ENCODE peak calls at places on chromosomes 11 and 22, in four cellular contexts. One of them, this sample, is unnamed.

GRCh38 chr22:37803195-37803635 is 4.5 kb upstream of the GCAT start:
- DNase-seq in K562: peak
- DNase-seq in GM12878: no peak
- DNase-seq in H1: no peak
- DNase-seq in this sample: no peak

GRCh38 chr11:74540270-74540669 is 46.7 kb upstream of the LIPT2 start:
- DNase-seq in K562: no peak
- DNase-seq in GM12878: no peak
- DNase-seq in H1: peak
- DNase-seq in this sample: no peak

GRCh38 chr22:25754527-25755202 is 12.7 kb downstream of the MYO18B start:
- DNase-seq in K562: no peak
- DNase-seq in GM12878: no peak
- DNase-seq in H1: no peak
- DNase-seq in this sample: no peak

GRCh38 chr11:110798231-110798630 is 86.0 kb upstream of the ARHGAP20 start:
- DNase-seq in K562: no peak
- DNase-seq in GM12878: no peak
- DNase-seq in H1: no peak
- DNase-seq in this sample: no peak

GRCh38 chr11:2964782-2965181 is 27.3 kb downstream of the NAP1L4 start:
- DNase-seq in K562: no peak
- DNase-seq in GM12878: no peak
- DNase-seq in H1: no peak
- DNase-seq in this sample: no peak

GRCh38 chr22:46027219-46028068 is 50.5 kb upstream of the WNT7B start:
- DNase-seq in K562: peak
- DNase-seq in GM12878: no peak
- DNase-seq in H1: no peak
- DNase-seq in this sample: no peak

GRCh38 chr11:1674879-1675235 is 22.1 kb upstream of the KRTAP5-6 start:
- DNase-seq in K562: no peak
- DNase-seq in GM12878: no peak
- DNase-seq in H1: no peak
- DNase-seq in this sample: no peak

GRCh38 chr11:130671801-130672700 is 223.6 kb downstream of the ADAMTS15 start:
- DNase-seq in K562: no peak
- DNase-seq in GM12878: no peak
- DNase-seq in H1: no peak
- DNase-seq in this sample: peak

GRCh38 chr11:12042215-12042676 is 33.8 kb upstream of the DKK3 start:
- DNase-seq in K562: no peak
- DNase-seq in GM12878: no peak
- DNase-seq in H1: no peak
- DNase-seq in this sample: no peak

GRCh38 chr11:34366522-34366921 is 8.7 kb upstream of the ABTB2 start:
- DNase-seq in K562: peak
- DNase-seq in GM12878: no peak
- DNase-seq in H1: no peak
- DNase-seq in this sample: peak

GRCh38 chr11:124880958-124881357 is 15.7 kb downstream of the ROBO3 start:
- DNase-seq in K562: no peak
- DNase-seq in GM12878: no peak
- DNase-seq in H1: no peak
- DNase-seq in this sample: no peak

GRCh38 chr22:37792494-37792893 is 15.2 kb upstream of the GCAT start:
- DNase-seq in K562: no peak
- DNase-seq in GM12878: no peak
- DNase-seq in H1: no peak
- DNase-seq in this sample: no peak

GRCh38 chr11:2777396-2777795 is 77.6 kb upstream of the KCNQ1OT1 start:
- DNase-seq in K562: no peak
- DNase-seq in GM12878: no peak
- DNase-seq in H1: no peak
- DNase-seq in this sample: no peak

GRCh38 chr11:125338886-125339811 is 156.9 kb downstream of the FEZ1 start:
- DNase-seq in K562: no peak
- DNase-seq in GM12878: no peak
- DNase-seq in H1: no peak
- DNase-seq in this sample: peak

GRCh38 chr11:95284057-95285052 is 53.4 kb upstream of the SESN3 start:
- DNase-seq in K562: no peak
- DNase-seq in GM12878: no peak
- DNase-seq in H1: no peak
- DNase-seq in this sample: no peak

GRCh38 chr11:120130176-120130980 is 7.5 kb downstream of the TRIM29 start:
- DNase-seq in K562: no peak
- DNase-seq in GM12878: no peak
- DNase-seq in H1: no peak
- DNase-seq in this sample: no peak

GRCh38 chr11:35553831-35554230 is 28.4 kb upstream of the PAMR1 start:
- DNase-seq in K562: no peak
- DNase-seq in GM12878: no peak
- DNase-seq in H1: no peak
- DNase-seq in this sample: no peak

GRCh38 chr11:35967042-35967441 is 23.2 kb downstream of the LDLRAD3 start:
- DNase-seq in K562: no peak
- DNase-seq in GM12878: no peak
- DNase-seq in H1: no peak
- DNase-seq in this sample: no peak

GRCh38 chr11:117861151-117862018 is 15.1 kb downstream of the FXYD6 start:
- DNase-seq in K562: peak
- DNase-seq in GM12878: no peak
- DNase-seq in H1: peak
- DNase-seq in this sample: peak

GRCh38 chr11:105937331-105937730 is 84.7 kb downstream of the MSANTD4 start:
- DNase-seq in K562: no peak
- DNase-seq in GM12878: no peak
- DNase-seq in H1: no peak
- DNase-seq in this sample: no peak

GRCh38 chr22:24937114-24937513 is 9.4 kb downstream of the LHFPL7 start:
- DNase-seq in K562: no peak
- DNase-seq in GM12878: no peak
- DNase-seq in H1: no peak
- DNase-seq in this sample: peak

GRCh38 chr11:44409558-44410236 is 99.8 kb upstream of the ALX4 start:
- DNase-seq in K562: no peak
- DNase-seq in GM12878: no peak
- DNase-seq in H1: no peak
- DNase-seq in this sample: no peak

GRCh38 chr22:20919718-20920117 is 2.5 kb downstream of the CRKL start:
- DNase-seq in K562: no peak
- DNase-seq in GM12878: no peak
- DNase-seq in H1: no peak
- DNase-seq in this sample: no peak

GRCh38 chr22:20920881-20921203 is 3.6 kb downstream of the CRKL start:
- DNase-seq in K562: no peak
- DNase-seq in GM12878: no peak
- DNase-seq in H1: no peak
- DNase-seq in this sample: no peak

GRCh38 chr22:20916916-20917810 is at the start of gene CRKL:
- DNase-seq in K562: peak
- DNase-seq in GM12878: peak
- DNase-seq in H1: peak
- DNase-seq in this sample: peak

GRCh38 chr22:20922141-20922751 is 5.0 kb downstream of the CRKL start:
- DNase-seq in K562: no peak
- DNase-seq in GM12878: no peak
- DNase-seq in H1: no peak
- DNase-seq in this sample: no peak

GRCh38 chr22:20918663-20919220 is 1.5 kb downstream of the CRKL start:
- DNase-seq in K562: peak
- DNase-seq in GM12878: no peak
- DNase-seq in H1: no peak
- DNase-seq in this sample: peak
- TF ChIP-seq NRF1 in K562: no peak
- TF ChIP-seq NRF1 in GM12878: no peak
- TF ChIP-seq NRF1 in H1: no peak
- TF ChIP-seq NRF1 in this sample: no peak

GRCh38 chr22:17917490-17917983 is 106.8 kb downstream of the MICAL3 start:
- DNase-seq in K562: peak
- DNase-seq in GM12878: no peak
- DNase-seq in H1: no peak
- DNase-seq in this sample: no peak
- TF ChIP-seq NRF1 in K562: peak
- TF ChIP-seq NRF1 in GM12878: no peak
- TF ChIP-seq NRF1 in H1: no peak
- TF ChIP-seq NRF1 in this sample: no peak

GRCh38 chr11:86644291-86644690 is 28.1 kb downstream of the ME3 start:
- DNase-seq in K562: no peak
- DNase-seq in GM12878: no peak
- DNase-seq in H1: no peak
- DNase-seq in this sample: no peak
- TF ChIP-seq NRF1 in K562: no peak
- TF ChIP-seq NRF1 in GM12878: no peak
- TF ChIP-seq NRF1 in H1: no peak
- TF ChIP-seq NRF1 in this sample: no peak

GRCh38 chr11:76628408-76628947 is 42.1 kb downstream of the LRRC32 start:
- DNase-seq in K562: no peak
- DNase-seq in GM12878: no peak
- DNase-seq in H1: no peak
- DNase-seq in this sample: no peak
- TF ChIP-seq NRF1 in K562: no peak
- TF ChIP-seq NRF1 in GM12878: no peak
- TF ChIP-seq NRF1 in H1: no peak
- TF ChIP-seq NRF1 in this sample: no peak

GRCh38 chr11:61157743-61158142 is 3.5 kb downstream of the VPS37C start:
- DNase-seq in K562: no peak
- DNase-seq in GM12878: no peak
- DNase-seq in H1: no peak
- DNase-seq in this sample: no peak
- TF ChIP-seq NRF1 in K562: no peak
- TF ChIP-seq NRF1 in GM12878: no peak
- TF ChIP-seq NRF1 in H1: no peak
- TF ChIP-seq NRF1 in this sample: no peak

GRCh38 chr11:72114570-72114969 is 2.1 kb upstream of the ANAPC15 start:
- DNase-seq in K562: no peak
- DNase-seq in GM12878: no peak
- DNase-seq in H1: no peak
- DNase-seq in this sample: no peak

GRCh38 chr11:72112541-72113136 is at the start of gene ANAPC15:
- DNase-seq in K562: peak
- DNase-seq in GM12878: peak
- DNase-seq in H1: peak
- DNase-seq in this sample: peak

GRCh38 chr11:72119188-72119587 is 6.7 kb upstream of the ANAPC15 start:
- DNase-seq in K562: no peak
- DNase-seq in GM12878: no peak
- DNase-seq in H1: no peak
- DNase-seq in this sample: no peak

GRCh38 chr11:72113170-72113808 is 794 bp upstream of the ANAPC15 start:
- DNase-seq in K562: no peak
- DNase-seq in GM12878: no peak
- DNase-seq in H1: no peak
- DNase-seq in this sample: no peak

GRCh38 chr11:72116019-72116755 is 3.7 kb upstream of the ANAPC15 start:
- DNase-seq in K562: no peak
- DNase-seq in GM12878: no peak
- DNase-seq in H1: no peak
- DNase-seq in this sample: no peak
- TF ChIP-seq NRF1 in K562: no peak
- TF ChIP-seq NRF1 in GM12878: no peak
- TF ChIP-seq NRF1 in H1: no peak
- TF ChIP-seq NRF1 in this sample: no peak

This sample was measured in SK-N-SH.